ENCODE peak calls at places on chromosome X, in five cellular contexts. M is HCT116, T is H9, A is uterus, V is right atrium auricular region. X is an unnamed sample.

GRCh38 chrX:47384502-47384901 is 14.1 kb downstream of the ZNF157 start:
- DNase-seq in M (peak; percentile 61), V (peak; percentile 73), T (peak; percentile 65), A (peak; percentile 46), X (peak; percentile 41)

GRCh38 chrX:68732906-68733493 is 85.5 kb downstream of the STARD8 start:
- DNase-seq in A (peak; percentile 43), T (peak; percentile 72), M (peak; percentile 35), V (peak; percentile 76), X (peak; percentile 87)

GRCh38 chrX:139751053-139751452 is 43.1 kb upstream of the MCF2 start:
- DNase-seq in M (no peak), T (no peak), V (no peak), A (no peak), X (no peak)

GRCh38 chrX:106649523-106650428 is 38.0 kb downstream of the RADX start:
- DNase-seq in T (no peak), V (no peak), A (no peak), M (no peak), X (no peak)

GRCh38 chrX:27575565-27575964 is 14.6 kb upstream of the DCAF8L2 start:
- DNase-seq in A (no peak), M (no peak), V (no peak), T (no peak), X (no peak)

GRCh38 chrX:129701624-129702069 is 37.1 kb upstream of the XPNPEP2 start:
- DNase-seq in T (no peak), M (no peak), A (peak; percentile 83), V (peak; percentile 79), X (peak; percentile 90)

GRCh38 chrX:27728291-27728690 is 79.5 kb upstream of the MAGEB10 start:
- DNase-seq in A (no peak), T (no peak), V (no peak), M (peak; percentile 23), X (no peak)

GRCh38 chrX:95764972-95765451 is 919.6 kb upstream of the DIAPH2 start:
- DNase-seq in V (no peak), M (no peak), A (no peak), T (peak; percentile 63), X (no peak)

GRCh38 chrX:150688911-150689451 is 4.2 kb upstream of the MTMR1 start:
- DNase-seq in T (peak; percentile 43), A (no peak), V (no peak), M (peak; percentile 28), X (no peak)

GRCh38 chrX:151870603-151871002 is 42.1 kb upstream of the MAGEA4 start:
- DNase-seq in M (peak; percentile 13), T (no peak), V (no peak), A (no peak), X (no peak)

GRCh38 chrX:150643958-150644357 is 49.2 kb upstream of the MTMR1 start:
- DNase-seq in V (no peak), T (no peak), M (no peak), A (no peak), X (no peak)

GRCh38 chrX:40127052-40127451 is 29.3 kb upstream of the BCOR start:
- DNase-seq in M (no peak), V (no peak), T (no peak), A (no peak), X (no peak)

GRCh38 chrX:153057281-153057680 is 1.0 kb downstream of the PNMA3 start:
- DNase-seq in M (no peak), A (no peak), V (no peak), T (no peak), X (no peak)

DNA sequence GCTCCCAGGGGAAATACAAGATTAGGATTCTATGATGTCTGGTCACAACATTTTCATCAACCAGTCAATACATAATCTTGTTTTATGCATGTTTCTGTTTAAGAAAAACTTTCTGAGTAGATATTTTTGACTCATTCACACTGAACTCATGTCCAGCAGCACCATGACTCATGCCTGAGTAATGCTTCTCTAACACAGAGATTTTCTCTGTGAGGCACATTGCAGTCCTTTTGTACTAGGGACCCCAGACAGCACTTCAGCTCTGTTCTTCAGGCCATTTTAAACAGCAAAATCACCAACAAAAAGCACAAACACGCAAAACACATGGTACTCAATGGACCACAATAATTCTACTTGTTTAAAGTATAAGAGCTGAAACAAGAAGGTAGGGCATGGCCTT is 83.5 kb downstream of the MXRA5 start:
- DNase-seq in T (no peak), A (no peak), M (peak; percentile 28), V (no peak), X (no peak)
- H3K27ac ChIP-seq in T (no peak overlapping the region), A (no peak overlapping the region), M (no peak overlapping the region), V (no peak overlapping the region), X (no peak overlapping the region)

GRCh38 chrX:87578978-87579377 is 61.4 kb downstream of the KLHL4 start:
- DNase-seq in V (no peak), T (no peak), M (no peak), A (no peak), X (no peak)

GRCh38 chrX:87582453-87582852 is 64.9 kb downstream of the KLHL4 start:
- DNase-seq in A (no peak), T (no peak), V (no peak), M (no peak), X (no peak)

GRCh38 chrX:87580862-87581261 is 63.3 kb downstream of the KLHL4 start:
- DNase-seq in V (no peak), A (no peak), M (no peak), T (no peak), X (no peak)

GRCh38 chrX:87583679-87584078 is 66.1 kb downstream of the KLHL4 start:
- DNase-seq in V (no peak), M (no peak), A (no peak), T (peak; percentile 66), X (no peak)
- H3K4me1 ChIP-seq in V (no peaks in the 10 kb centered on the region), M (no peaks in the 10 kb centered on the region), A (no peaks in the 10 kb centered on the region), T (no peaks in the 10 kb centered on the region), X (no peaks in the 10 kb centered on the region)

GRCh38 chrX:70176938-70177533 is at the start of gene DGAT2L6:
- DNase-seq in M (no peak), A (no peak), V (no peak), T (no peak), X (no peak)
- H3K9me3 ChIP-seq in M (no peaks in the 10 kb centered on the region), A (no peaks in the 10 kb centered on the region), V (no peaks in the 10 kb centered on the region), T (peaks cover 48% of the 10 kb centered on the region), X (no peaks in the 10 kb centered on the region)

DNA sequence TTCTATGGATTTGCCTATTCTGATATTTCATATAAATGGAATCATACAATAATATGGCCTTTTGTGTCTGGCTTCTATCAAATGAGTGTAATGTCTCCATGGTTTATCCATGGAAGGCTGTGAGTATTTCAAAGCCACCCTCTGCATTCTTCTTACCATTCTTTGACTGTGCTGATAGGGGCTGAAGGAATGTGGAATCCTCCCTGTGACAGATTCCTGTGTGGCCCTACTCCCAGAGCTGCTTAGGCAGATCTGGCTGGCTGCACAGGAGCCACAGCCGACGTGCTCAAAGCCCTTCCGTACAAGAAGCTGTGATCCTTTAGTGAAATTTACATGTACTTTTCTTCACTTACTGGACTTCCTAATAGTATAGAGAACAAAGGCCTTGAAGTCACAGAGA is 163.2 kb downstream of the HS6ST2 start:
- DNase-seq in T (no peak), M (no peak), V (no peak), A (no peak), X (no peak)
- H3K27ac ChIP-seq in T (no peak overlapping the region), M (no peak overlapping the region), V (no peak overlapping the region), A (no peak overlapping the region), X (no peak overlapping the region)

DNA sequence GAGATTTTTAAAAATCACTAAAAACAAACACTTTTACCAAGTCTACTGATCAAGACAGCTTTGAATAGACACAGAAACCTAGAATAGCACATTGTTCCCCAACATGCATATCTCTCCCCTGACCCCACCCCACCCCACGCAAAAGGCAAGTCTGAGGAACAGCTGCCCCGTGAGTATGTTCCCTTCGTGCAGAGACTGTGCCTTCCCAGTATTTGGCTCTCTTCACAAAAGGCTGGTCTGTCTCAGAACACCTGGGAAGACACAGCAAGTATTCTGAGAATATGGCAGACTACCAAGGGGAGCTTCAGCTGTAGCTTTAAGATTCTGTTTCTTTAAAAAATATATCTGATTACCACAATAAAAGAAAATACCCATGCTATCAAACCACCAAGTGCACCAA is 134.0 kb downstream of the SH3KBP1 start:
- DNase-seq in V (no peak), M (no peak), T (no peak), A (no peak), X (no peak)
- H3K4me1 ChIP-seq in V (no peaks in the 10 kb centered on the region), M (peaks cover 2% of the 10 kb centered on the region), T (no peaks in the 10 kb centered on the region), A (no peaks in the 10 kb centered on the region), X (no peaks in the 10 kb centered on the region)

X was measured in right cardiac atrium.